ENCODE peak calls at places on chromosomes 16 and 17, in five cellular contexts. O, B, Q, T and H are unnamed samples.

GRCh38 chr17:2965621-2966275 is 97.7 kb downstream of the OR1D5 start:
- DNase-seq in B (no peak), O (no peak), T (no peak), Q (peak), H (peak)

GRCh38 chr16:745739-746138 is 4.9 kb upstream of the CIAO3 start:
- DNase-seq in Q (no peak), B (no peak), O (no peak), T (no peak), H (no peak)

GRCh38 chr17:72700226-72700625 is 392.3 kb downstream of the SLC39A11 start:
- DNase-seq in B (no peak), T (no peak), O (no peak), Q (no peak), H (no peak)

GRCh38 chr17:7034955-7035590 is 742 bp upstream of the SLC16A13 start:
- DNase-seq in B (no peak), Q (no peak), T (no peak), O (no peak), H (no peak)

GRCh38 chr17:65902831-65903549 is 288.9 kb downstream of the CEP112 start:
- DNase-seq in O (no peak), T (no peak), B (no peak), Q (peak), H (no peak)

GRCh38 chr16:57653936-57654335 is 14.2 kb upstream of the ADGRG3 start:
- DNase-seq in Q (no peak), B (no peak), T (no peak), O (no peak), H (no peak)

GRCh38 chr17:76867578-76868175 is 527 bp upstream of the MGAT5B start:
- DNase-seq in Q (peak), T (no peak), O (no peak), B (no peak), H (peak)

GRCh38 chr16:85381738-85382592 is 231.2 kb upstream of the GSE1 start:
- DNase-seq in Q (peak), O (no peak), T (no peak), B (no peak), H (peak)

GRCh38 chr16:9309844-9310243 is 218.4 kb downstream of the HAPSTR1 start:
- DNase-seq in B (no peak), T (no peak), Q (no peak), O (no peak), H (no peak)

GRCh38 chr17:65163990-65164495 is 26.9 kb downstream of the RGS9 start:
- DNase-seq in Q (peak), T (peak), O (no peak), B (no peak), H (peak)

GRCh38 chr17:75720656-75721462 is at the start of gene ITGB4:
- DNase-seq in T (no peak), Q (peak), O (no peak), B (peak), H (no peak)

GRCh38 chr17:82931696-82932060 is 91.9 kb upstream of the ZNF750 start:
- DNase-seq in T (peak), Q (peak), O (peak), B (peak), H (no peak)

GRCh38 chr17:74049167-74049797 is 154.2 kb upstream of the RPL38 start:
- DNase-seq in O (no peak), Q (no peak), T (no peak), B (no peak), H (no peak)

GRCh38 chr16:57305159-57305811 is 20.8 kb upstream of the PLLP start:
- DNase-seq in B (no peak), Q (no peak), O (no peak), T (no peak), H (no peak)

GRCh38 chr17:81487487-81488275 is 24.9 kb downstream of the ACTG1 start:
- DNase-seq in O (no peak), T (no peak), Q (peak), B (peak), H (peak)

GRCh38 chr16:50767197-50767596 is 25.3 kb downstream of the CYLD start:
- DNase-seq in O (no peak), B (no peak), Q (no peak), T (no peak), H (no peak)

GRCh38 chr17:76385892-76386786 is 1.7 kb downstream of the SPHK1 start:
- DNase-seq in Q (peak), B (peak), O (no peak), T (peak), H (peak)

GRCh38 chr17:44197980-44198720 is 1.5 kb downstream of the ATXN7L3 start:
- DNase-seq in Q (peak), B (no peak), T (no peak), O (no peak), H (peak)

GRCh38 chr17:13337864-13338371 is 263.8 kb downstream of the HS3ST3A1 start:
- DNase-seq in B (peak), O (peak), Q (peak), T (peak), H (peak)

GRCh38 chr17:78048346-78049292 is 79.9 kb downstream of the TMC6 start:
- DNase-seq in O (no peak), T (no peak), Q (no peak), B (no peak), H (no peak)

GRCh38 chr16:57984443-57985203 is 13.7 kb upstream of the CNGB1 start:
- DNase-seq in B (peak), T (no peak), O (peak), Q (peak), H (peak)

GRCh38 chr17:9979463-9979995 is 74.5 kb upstream of the RCVRN start:
- DNase-seq in O (no peak), Q (no peak), T (no peak), B (no peak), H (no peak)

GRCh38 chr17:50015146-50015545 is 20.1 kb upstream of the DLX3 start:
- DNase-seq in B (no peak), O (no peak), T (no peak), Q (no peak), H (no peak)

GRCh38 chr16:7545251-7545650 is 212.6 kb downstream of the RBFOX1 start:
- DNase-seq in Q (no peak), B (no peak), O (no peak), T (no peak), H (no peak)